ENCODE peak calls at places on chromosome 2, in ten cellular contexts. Q is left ventricle myocardium inferior; Z is neuronal stem cell; B is naive thymus-derived CD4-positive, alpha-beta T cell; I is lower lobe of right lung; W is mesendoderm; N is ovary; R is H1; P is IMR-90; E is GM23248. X is an unnamed sample. For H3K4me1, the result is how much of the 10 kb centered on the place peaks cover.

GRCh38 chr2:226159875-226160479 is 639.6 kb downstream of the IRS1 start:
- DNase-seq in Q (no peak), Z (peak), B (no peak), I (no peak), W (peak), N (no peak), R (no peak), P (no peak), E (no peak), X (peak)

GRCh38 chr2:9347411-9347853 is 75.9 kb downstream of the ITGB1BP1 start:
- DNase-seq in Q (peak), Z (no peak), B (no peak), I (no peak), W (no peak), N (no peak), R (no peak), P (no peak), E (peak), X (no peak)

GRCh38 chr2:59184281-59185020 is 943.3 kb upstream of the FANCL start:
- DNase-seq in Q (no peak), Z (no peak), B (no peak), I (no peak), W (no peak), N (no peak), R (no peak), P (no peak), E (peak), X (no peak)

GRCh38 chr2:45741451-45741850 is 90.0 kb downstream of the PRKCE start:
- DNase-seq in Q (peak), Z (no peak), B (no peak), I (no peak), W (no peak), N (no peak), R (no peak), P (no peak), E (peak), X (no peak)

GRCh38 chr2:132953771-132954170 is 283.8 kb upstream of the LYPD1 start:
- DNase-seq in Q (no peak), Z (no peak), B (no peak), I (no peak), W (no peak), N (no peak), R (no peak), P (no peak), E (no peak), X (no peak)

GRCh38 chr2:48715956-48716355 is 39.6 kb downstream of the LHCGR start:
- DNase-seq in Q (no peak), Z (no peak), B (no peak), I (no peak), W (no peak), N (no peak), R (no peak), P (peak), E (no peak), X (peak)

GRCh38 chr2:73141896-73142295 is 29.1 kb upstream of the RAB11FIP5 start:
- DNase-seq in Q (no peak), Z (no peak), B (no peak), I (no peak), W (no peak), N (no peak), R (no peak), P (no peak), E (no peak), X (no peak)

GRCh38 chr2:28663359-28663758 is 88.3 kb upstream of the PPP1CB start:
- DNase-seq in Q (no peak), Z (no peak), B (no peak), I (no peak), W (no peak), N (no peak), R (no peak), P (peak), E (peak), X (peak)

GRCh38 chr2:191713837-191714236 is 35.9 kb downstream of the NABP1 start:
- DNase-seq in Q (no peak), Z (no peak), B (no peak), I (peak), W (peak), N (no peak), R (no peak), P (no peak), E (no peak), X (peak)

GRCh38 chr2:149019768-149020167 is 18.7 kb upstream of the LYPD6B start:
- DNase-seq in Q (no peak), Z (no peak), B (no peak), I (no peak), W (no peak), N (no peak), R (no peak), P (no peak), E (no peak), X (no peak)

GRCh38 chr2:149021761-149022160 is 16.7 kb upstream of the LYPD6B start:
- DNase-seq in Q (no peak), Z (no peak), B (no peak), I (no peak), W (no peak), N (no peak), R (peak), P (no peak), E (no peak), X (no peak)

GRCh38 chr2:149018971-149019370 is 19.5 kb upstream of the LYPD6B start:
- DNase-seq in Q (no peak), Z (no peak), B (no peak), I (no peak), W (no peak), N (no peak), R (no peak), P (no peak), E (no peak), X (peak)

GRCh38 chr2:149021271-149021719 is 17.2 kb upstream of the LYPD6B start:
- DNase-seq in Q (no peak), Z (no peak), B (no peak), I (no peak), W (no peak), N (no peak), R (no peak), P (no peak), E (no peak), X (no peak)

DNA sequence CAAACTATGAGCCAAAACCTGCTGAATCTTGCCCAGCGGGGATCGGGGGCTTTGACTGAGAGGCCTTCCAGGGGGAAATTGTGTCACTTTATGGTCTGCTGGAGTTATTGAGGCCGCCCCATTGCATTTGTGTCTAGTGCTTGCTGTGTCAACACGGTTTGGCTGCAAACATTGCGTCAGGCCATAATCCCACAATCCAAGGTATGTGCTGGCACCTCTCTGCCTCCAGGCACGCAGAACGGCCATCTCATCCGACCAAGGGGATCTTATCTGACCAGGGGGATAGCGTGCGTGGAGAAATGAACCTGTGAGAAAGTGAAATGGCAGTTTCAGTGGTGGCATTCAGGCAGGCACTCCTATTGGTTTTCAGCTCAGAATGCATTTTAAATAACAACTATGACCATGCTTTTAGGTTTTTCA is 18.1 kb upstream of the LYPD6B start:
- DNase-seq in Q (no peak), Z (no peak), B (no peak), I (no peak), W (no peak), N (no peak), R (no peak), P (no peak), E (no peak), X (no peak)
- H3K4me1 ChIP-seq in Q (under half), Z (under half), B (under half), I (under half), W (under half), N (under half), R (under half), P (under half), E (under half), X (under half)

DNA sequence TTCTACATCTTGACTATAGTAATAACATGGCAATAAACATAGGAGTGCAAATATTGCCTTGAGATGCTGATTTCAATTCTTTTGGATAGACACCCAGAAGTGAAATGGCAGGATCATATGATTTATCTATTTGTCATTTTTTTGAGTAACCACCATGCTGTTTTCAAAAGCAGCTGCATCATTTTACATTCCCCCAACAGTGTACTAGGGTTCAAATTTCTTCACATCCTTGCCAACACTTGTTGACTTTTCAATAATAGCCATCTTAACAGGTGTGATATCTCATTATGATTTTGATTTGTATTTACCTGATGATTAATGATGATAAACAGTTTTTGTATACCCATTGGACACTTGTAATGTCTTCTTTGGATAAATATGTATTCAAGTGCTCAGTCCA is 90.8 kb downstream of the STRADB start:
- DNase-seq in Q (no peak), Z (no peak), B (no peak), I (no peak), W (no peak), N (no peak), R (no peak), P (no peak), E (no peak), X (no peak)
- H3K4me1 ChIP-seq in Q (under half), Z (under half), B (under half), I (under half), W (under half), N (under half), R (under half), P (under half), E (under half), X (under half)

DNA sequence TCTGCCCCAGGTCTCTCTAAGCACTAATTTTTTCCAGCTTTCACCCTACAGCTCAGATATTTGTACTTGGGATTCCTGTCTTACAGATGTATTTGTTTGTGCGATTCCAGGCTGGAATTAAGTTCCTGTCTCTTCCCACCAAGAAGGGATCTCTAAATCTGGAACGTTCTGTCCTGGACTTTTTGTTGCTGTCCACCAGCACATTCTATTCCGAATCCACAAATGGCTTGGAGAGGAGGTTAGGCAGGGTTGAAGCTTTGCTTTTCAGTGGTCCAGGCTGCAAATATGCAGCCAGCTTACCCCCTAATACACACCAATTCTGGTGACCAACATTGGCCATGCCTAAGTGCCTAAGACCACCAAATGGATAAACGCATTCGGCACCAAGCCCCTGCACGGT is 315.0 kb downstream of the TNS1 start:
- DNase-seq in Q (no peak), Z (no peak), B (no peak), I (no peak), W (no peak), N (no peak), R (no peak), P (no peak), E (no peak), X (no peak)
- H3K4me1 ChIP-seq in Q (under half), Z (under half), B (under half), I (under half), W (under half), N (under half), R (under half), P (under half), E (under half), X (under half)

GRCh38 chr2:1461507-1462390 is 48.5 kb downstream of the TPO start:
- DNase-seq in Q (no peak), Z (no peak), B (no peak), I (no peak), W (no peak), N (no peak), R (no peak), P (no peak), E (no peak), X (no peak)

GRCh38 chr2:1459727-1460126 is 46.5 kb downstream of the TPO start:
- DNase-seq in Q (no peak), Z (no peak), B (no peak), I (no peak), W (no peak), N (no peak), R (no peak), P (no peak), E (no peak), X (no peak)

GRCh38 chr2:1460851-1461418 is 47.7 kb downstream of the TPO start:
- DNase-seq in Q (no peak), Z (no peak), B (no peak), I (no peak), W (no peak), N (no peak), R (no peak), P (no peak), E (no peak), X (no peak)

GRCh38 chr2:1455466-1455865 is 42.2 kb downstream of the TPO start:
- DNase-seq in Q (no peak), Z (no peak), B (no peak), I (no peak), W (no peak), N (no peak), R (no peak), P (no peak), E (peak), X (no peak)

DNA sequence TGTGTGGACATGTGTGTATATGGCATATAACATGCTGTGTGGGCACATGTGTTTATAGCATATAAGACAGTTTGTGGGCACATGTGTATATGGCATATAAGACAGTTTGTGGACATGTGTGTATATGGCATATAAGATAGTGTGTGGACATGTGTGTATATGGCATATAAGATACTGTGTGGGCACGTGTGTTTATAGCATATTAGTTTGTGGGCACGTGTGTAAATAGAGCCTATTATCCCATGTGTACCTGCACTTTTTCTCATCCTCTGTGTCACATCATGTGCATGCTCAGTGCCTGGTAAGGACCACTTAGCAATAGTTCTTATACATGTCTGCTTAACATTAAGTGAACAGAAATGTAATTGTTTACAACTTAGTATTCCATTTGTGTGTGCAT is 45.2 kb downstream of the TPO start:
- DNase-seq in Q (no peak), Z (no peak), B (no peak), I (no peak), W (no peak), N (no peak), R (no peak), P (no peak), E (no peak), X (no peak)
- H3K4me1 ChIP-seq in Q (under half), Z (under half), B (under half), I (under half), W (under half), N (under half), R (under half), P (under half), E (under half), X (under half)

GRCh38 chr2:20430461-20431302 is 16.2 kb upstream of the RHOB start:
- DNase-seq in Q (no peak), Z (no peak), B (no peak), I (no peak), W (no peak), N (no peak), R (no peak), P (peak), E (peak), X (no peak)
- H3K4me1 ChIP-seq in Q (under half), Z (under half), B (under half), I (under half), W (under half), N (under half), R (under half), P (under half), E (under half), X (under half)

DNA sequence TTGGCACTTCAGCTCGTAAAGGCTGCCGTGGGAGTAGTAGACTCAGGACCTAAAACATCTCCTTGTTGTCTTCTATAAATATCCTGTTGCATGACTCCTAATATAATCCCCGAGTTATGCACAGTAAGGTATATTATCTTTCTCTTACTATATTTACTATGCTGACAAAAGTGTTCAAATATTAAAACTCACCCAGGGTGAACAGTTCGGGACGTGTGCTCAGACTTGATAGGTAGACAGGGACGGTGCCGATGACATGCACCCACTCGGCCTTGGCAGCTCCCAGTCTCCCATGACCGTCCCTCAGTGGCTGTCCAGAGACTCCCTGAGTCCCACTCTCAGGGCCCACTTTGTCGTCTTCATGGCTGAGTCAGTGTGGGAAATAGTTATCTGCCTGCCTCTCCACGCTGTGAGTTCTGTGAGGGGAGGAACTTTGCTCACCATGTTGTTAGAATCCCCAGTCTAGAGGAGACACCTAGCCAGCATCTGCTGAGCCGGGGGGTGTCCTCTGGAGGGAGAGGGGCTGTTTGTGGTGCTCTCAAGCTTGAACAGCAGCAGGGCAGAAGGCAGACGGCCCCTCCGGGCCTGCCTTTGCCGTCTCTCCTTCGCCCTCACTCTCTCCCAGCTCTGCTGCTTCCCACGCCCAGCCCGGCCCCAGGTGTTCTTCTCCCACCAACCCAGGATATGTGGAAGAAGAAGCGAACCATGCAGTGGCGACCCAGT is 75.0 kb downstream of the DGKD start:
- DNase-seq in Q (no peak), Z (no peak), B (no peak), I (no peak), W (no peak), N (no peak), R (no peak), P (no peak), E (no peak), X (no peak)
- H3K4me1 ChIP-seq in Q (half or more), Z (under half), B (under half), I (under half), W (under half), N (under half), R (under half), P (under half), E (under half), X (under half)

DNA sequence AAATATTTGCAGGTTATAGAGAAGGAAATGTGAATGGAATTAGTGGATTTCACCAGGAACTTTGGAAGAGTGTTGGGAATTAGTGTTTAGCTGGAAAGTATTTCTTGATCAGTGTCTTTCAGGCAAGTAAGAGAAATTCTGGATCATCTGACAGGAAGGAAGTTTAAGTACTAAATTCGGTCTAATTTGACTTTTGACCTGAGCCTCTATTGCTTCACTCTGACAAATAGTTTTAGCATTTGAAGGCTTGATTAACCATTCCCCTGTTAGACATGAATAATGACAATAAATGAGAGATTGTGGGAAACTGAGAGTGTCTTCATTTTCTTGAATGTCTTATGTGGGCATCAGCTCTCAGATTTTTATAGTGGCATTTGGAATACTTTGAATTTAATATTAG is 16.0 kb downstream of the CCNT2 start:
- DNase-seq in Q (no peak), Z (no peak), B (no peak), I (no peak), W (no peak), N (no peak), R (no peak), P (no peak), E (peak), X (no peak)
- H3K4me1 ChIP-seq in Q (half or more), Z (under half), B (under half), I (under half), W (under half), N (under half), R (under half), P (under half), E (under half), X (under half)

DNA sequence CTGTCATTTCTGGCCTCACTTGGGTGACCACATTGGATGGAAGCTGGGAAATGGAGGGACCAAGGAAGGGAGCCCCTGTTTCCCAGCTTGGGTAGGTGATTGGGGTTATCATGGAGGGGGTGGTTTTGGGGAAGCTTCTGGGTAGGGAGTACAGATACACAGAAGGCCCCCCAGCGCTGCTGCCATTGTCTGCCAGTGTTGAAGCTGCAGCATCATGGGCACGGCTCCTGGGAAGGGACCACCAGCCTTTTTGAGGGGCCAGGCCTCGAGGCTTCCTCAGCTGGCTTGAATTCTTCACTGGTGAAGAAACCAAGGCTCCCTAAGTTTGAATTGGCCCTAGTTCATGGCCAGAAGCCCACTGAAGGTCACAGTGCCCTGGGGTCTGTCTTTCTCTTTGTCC is 25.2 kb downstream of the SH3RF3 start:
- DNase-seq in Q (no peak), Z (no peak), B (no peak), I (no peak), W (no peak), N (no peak), R (no peak), P (no peak), E (no peak), X (no peak)
- H3K4me1 ChIP-seq in Q (under half), Z (under half), B (under half), I (under half), W (under half), N (under half), R (under half), P (under half), E (under half), X (under half)

DNA sequence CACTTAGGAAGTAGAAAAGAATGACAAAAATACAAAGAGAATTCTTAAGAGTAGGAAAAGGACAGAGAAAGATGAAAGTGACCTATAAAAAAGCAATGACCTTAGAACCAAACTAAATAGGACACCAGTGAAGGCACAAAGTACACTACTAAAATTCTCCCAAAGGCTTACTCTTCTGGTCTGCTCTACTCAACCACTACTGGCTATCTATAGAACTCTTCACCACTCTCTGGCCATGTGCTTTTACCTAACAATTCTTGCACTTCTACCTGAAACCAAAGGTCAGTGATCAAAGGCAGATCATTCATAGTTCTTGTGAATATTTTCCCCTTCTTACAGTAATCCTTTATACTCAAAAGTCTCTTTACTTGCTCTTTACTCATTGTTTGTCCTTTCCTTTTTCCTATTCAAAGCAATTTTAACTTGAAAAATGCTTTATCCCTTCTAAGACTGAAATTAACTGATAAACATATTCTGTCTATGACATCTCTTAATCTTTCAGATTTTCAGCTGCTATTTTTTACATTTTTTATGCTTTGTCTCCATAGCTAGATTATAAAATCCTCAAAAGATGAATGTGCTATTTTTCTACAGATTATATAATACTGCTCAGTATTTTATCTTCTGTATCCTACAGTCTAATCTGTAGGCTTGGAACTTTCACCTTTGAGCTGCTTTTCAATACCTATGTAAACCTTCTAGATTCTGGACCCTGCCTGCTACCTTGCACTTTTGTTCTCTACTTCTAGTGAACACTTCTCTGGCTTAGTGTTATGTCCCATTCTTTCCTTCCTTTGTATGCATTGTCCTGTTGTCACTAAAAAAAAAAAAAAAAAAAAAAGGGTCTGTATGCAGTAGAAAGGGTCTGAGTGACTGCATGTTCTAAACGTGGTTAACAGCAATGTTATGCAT is 64.6 kb downstream of the NCKAP1 start:
- DNase-seq in Q (no peak), Z (no peak), B (no peak), I (no peak), W (no peak), N (no peak), R (no peak), P (no peak), E (no peak), X (no peak)
- H3K4me1 ChIP-seq in Q (under half), Z (under half), B (under half), I (under half), W (under half), N (under half), R (under half), P (under half), E (under half), X (under half)